ENCODE peak calls at places on chromosome 17, in five cellular contexts. Z is CD8-positive, alpha-beta T cell; V is CD4-positive, alpha-beta memory T cell; O is A549; D is SJCRH30. C is an unnamed sample.

GRCh38 chr17:39573447-39574298 is 34.0 kb downstream of the NEUROD2 start:
- DNase-seq in O (peak; percentile 81), D (peak; percentile 59), V (no peak), Z (peak; percentile 55), C (peak; percentile 12)

GRCh38 chr17:9115446-9116265 is 94.3 kb downstream of the NTN1 start:
- DNase-seq in V (no peak), O (peak; percentile 78), Z (peak; percentile 61), D (peak; percentile 82), C (no peak)

GRCh38 chr17:45584092-45585036 is 93.8 kb upstream of the PLEKHM1 start:
- DNase-seq in D (peak; percentile 70), Z (peak; percentile 91), O (peak; percentile 80), V (peak; percentile 73), C (peak; percentile 70)

GRCh38 chr17:28188841-28189263 is 130.1 kb upstream of the TMEM97 start:
- DNase-seq in V (no peak), Z (no peak), D (no peak), O (no peak), C (no peak)

GRCh38 chr17:1999557-2000251 is 25.4 kb downstream of the RTN4RL1 start:
- DNase-seq in O (peak; percentile 50), Z (no peak), D (peak; percentile 55), V (no peak), C (no peak)

GRCh38 chr17:79925242-79925957 is 86.2 kb upstream of the CBX4 start:
- DNase-seq in O (peak; percentile 69), D (peak; percentile 87), V (no peak), Z (no peak), C (no peak)

GRCh38 chr17:48995871-48996695 is 1.1 kb upstream of the IGF2BP1 start:
- DNase-seq in O (peak; percentile 98), V (no peak), Z (no peak), D (peak; percentile 88), C (peak; percentile 36)

GRCh38 chr17:20998571-20999043 is 44.2 kb downstream of the USP22 start:
- DNase-seq in O (no peak), Z (no peak), D (no peak), V (no peak), C (no peak)

GRCh38 chr17:42779942-42780815 is at the start of gene WNK4:
- DNase-seq in O (peak; percentile 36), Z (no peak), D (no peak), V (no peak), C (no peak)

GRCh38 chr17:8080208-8080798 is 7.2 kb downstream of the ALOX12B start:
- DNase-seq in O (no peak), D (no peak), V (no peak), Z (no peak), C (no peak)

GRCh38 chr17:73794336-73794735 is 150.1 kb upstream of the SDK2 start:
- DNase-seq in O (no peak), Z (no peak), V (no peak), D (no peak), C (no peak)

GRCh38 chr17:16433514-16433913 is 18.1 kb downstream of the TRPV2 start:
- DNase-seq in Z (no peak), O (no peak), V (peak; percentile 25), D (no peak), C (no peak)

GRCh38 chr17:32503251-32504165 is 16.7 kb downstream of the CDK5R1 start:
- DNase-seq in V (peak; percentile 77), D (no peak), O (no peak), Z (peak; percentile 76), C (peak; percentile 96)
- H3K4me3 ChIP-seq in V (peak overlapping the region; percentile 16), D (no peak overlapping the region), O (no peak overlapping the region), Z (peak overlapping the region; percentile 39), C (peak overlapping the region; percentile 36)

GRCh38 chr17:58414596-58414997 is 2.7 kb downstream of the RNF43 start:
- DNase-seq in D (no peak), O (no peak), Z (no peak), V (no peak), C (no peak)
- H3K4me3 ChIP-seq in D (no peak overlapping the region), O (peak overlapping the region; percentile 9), Z (no peak overlapping the region), V (no peak overlapping the region), C (no peak overlapping the region)

GRCh38 chr17:6755281-6755680 is 565 bp upstream of the XAF1 start:
- DNase-seq in V (no peak), Z (no peak), D (no peak), O (no peak), C (no peak)
- H3K4me3 ChIP-seq in V (peak overlapping the region; percentile 77), Z (peak overlapping the region; percentile 69), D (no peak overlapping the region), O (no peak overlapping the region), C (peak overlapping the region; percentile 78)

DNA sequence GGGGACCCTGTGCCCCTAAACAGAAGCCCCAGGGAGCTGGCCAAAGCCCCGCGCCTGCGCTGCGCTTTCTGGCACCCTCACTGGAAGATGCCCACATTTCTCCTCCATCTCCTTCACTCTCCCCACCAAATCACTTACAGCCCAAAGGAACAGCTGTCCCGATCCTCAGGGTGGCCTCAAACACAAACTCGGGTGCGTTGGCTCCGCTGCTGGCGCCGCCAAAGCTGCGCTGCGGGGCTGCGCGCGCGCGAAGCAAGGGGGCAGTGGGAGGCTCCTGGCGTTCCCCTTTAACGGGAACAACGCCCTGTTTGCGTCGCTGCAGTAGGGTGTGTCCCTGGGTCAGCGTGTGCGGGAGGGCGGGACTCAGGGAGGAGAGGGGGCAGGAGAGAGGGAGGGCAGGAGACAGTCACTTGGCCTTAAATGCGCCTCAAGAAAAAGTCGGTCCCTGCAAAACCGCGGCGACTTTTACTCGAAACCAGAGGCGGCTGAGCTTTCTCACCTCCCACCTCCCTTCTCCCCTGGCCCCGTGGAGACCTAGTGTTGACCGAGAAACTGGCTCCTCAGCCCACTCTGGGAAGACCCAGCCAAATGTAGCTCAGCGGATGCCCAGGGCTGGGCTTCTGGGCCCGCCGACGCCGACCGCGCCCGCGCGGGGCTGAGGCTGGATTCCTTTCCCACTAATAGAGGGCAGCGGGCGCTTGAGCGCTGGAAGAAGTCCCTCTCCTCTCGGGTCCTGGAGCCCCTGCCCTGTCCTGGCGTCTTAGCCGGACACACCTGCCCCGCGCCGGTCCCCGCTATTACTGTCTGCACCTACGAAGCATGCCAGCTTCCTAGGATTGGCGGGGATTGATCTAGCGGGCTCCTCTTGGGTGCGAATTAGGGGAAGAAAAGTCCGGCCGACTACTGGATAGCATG is 2.6 kb downstream of the PMP22 start:
- DNase-seq in O (peak; percentile 98), V (no peak), D (no peak), Z (no peak), C (no peak)
- H3K4me3 ChIP-seq in O (peak overlapping the region; percentile 70), V (no peak overlapping the region), D (no peak overlapping the region), Z (no peak overlapping the region), C (no peak overlapping the region)

C was measured in Jurkat, Clone E6-1.